ENCODE peak calls at places on chromosomes 6 and 20, in eight cellular contexts. One of them, this sample, is unnamed.

GRCh38 chr6:166958926-166959861 is 2.8 kb upstream of the RNASET2 start:
- DNase-seq in mesenteric fat pad: peak
- DNase-seq in stimulated activated CD4-positive, alpha-beta T cell treated with anti-CD3 and anti-CD28 coated beads, Interleukin-2, amount 100 ng/mL, for 48 hours: no peak
- DNase-seq in NCI-H82: no peak
- DNase-seq in head of caudate nucleus: no peak
- DNase-seq in heart left ventricle: peak
- DNase-seq in SK-N-DZ: no peak
- DNase-seq in activated naive CD8-positive, alpha-beta T cell treated with anti-CD3 and anti-CD28 coated beads, Interleukin-2, amount 50 U/mL, for 24 hours: peak
- DNase-seq in this sample: peak

GRCh38 chr6:73566954-73567591 is 46.2 kb upstream of the EEF1A1 start:
- DNase-seq in heart left ventricle: peak
- DNase-seq in head of caudate nucleus: no peak
- DNase-seq in activated naive CD8-positive, alpha-beta T cell treated with anti-CD3 and anti-CD28 coated beads, Interleukin-2, amount 50 U/mL, for 24 hours: no peak
- DNase-seq in mesenteric fat pad: no peak
- DNase-seq in stimulated activated CD4-positive, alpha-beta T cell treated with anti-CD3 and anti-CD28 coated beads, Interleukin-2, amount 100 ng/mL, for 48 hours: no peak
- DNase-seq in SK-N-DZ: no peak
- DNase-seq in NCI-H82: no peak
- DNase-seq in this sample: peak

GRCh38 chr6:80341330-80341729 is 234.9 kb downstream of the BCKDHB start:
- DNase-seq in activated naive CD8-positive, alpha-beta T cell treated with anti-CD3 and anti-CD28 coated beads, Interleukin-2, amount 50 U/mL, for 24 hours: no peak
- DNase-seq in mesenteric fat pad: no peak
- DNase-seq in heart left ventricle: no peak
- DNase-seq in head of caudate nucleus: no peak
- DNase-seq in NCI-H82: peak
- DNase-seq in SK-N-DZ: no peak
- DNase-seq in stimulated activated CD4-positive, alpha-beta T cell treated with anti-CD3 and anti-CD28 coated beads, Interleukin-2, amount 100 ng/mL, for 48 hours: no peak
- DNase-seq in this sample: no peak

GRCh38 chr20:17635846-17636245 is 46.2 kb downstream of the RRBP1 start:
- DNase-seq in head of caudate nucleus: no peak
- DNase-seq in mesenteric fat pad: no peak
- DNase-seq in stimulated activated CD4-positive, alpha-beta T cell treated with anti-CD3 and anti-CD28 coated beads, Interleukin-2, amount 100 ng/mL, for 48 hours: no peak
- DNase-seq in heart left ventricle: no peak
- DNase-seq in NCI-H82: peak
- DNase-seq in SK-N-DZ: peak
- DNase-seq in activated naive CD8-positive, alpha-beta T cell treated with anti-CD3 and anti-CD28 coated beads, Interleukin-2, amount 50 U/mL, for 24 hours: no peak
- DNase-seq in this sample: no peak

GRCh38 chr6:165959627-165960026 is 208.0 kb downstream of the TBXT start:
- DNase-seq in mesenteric fat pad: no peak
- DNase-seq in SK-N-DZ: no peak
- DNase-seq in heart left ventricle: no peak
- DNase-seq in activated naive CD8-positive, alpha-beta T cell treated with anti-CD3 and anti-CD28 coated beads, Interleukin-2, amount 50 U/mL, for 24 hours: no peak
- DNase-seq in stimulated activated CD4-positive, alpha-beta T cell treated with anti-CD3 and anti-CD28 coated beads, Interleukin-2, amount 100 ng/mL, for 48 hours: no peak
- DNase-seq in head of caudate nucleus: no peak
- DNase-seq in NCI-H82: no peak
- DNase-seq in this sample: no peak

GRCh38 chr6:132142308-132142707 is 191.1 kb upstream of the CCN2 start:
- DNase-seq in SK-N-DZ: no peak
- DNase-seq in heart left ventricle: no peak
- DNase-seq in NCI-H82: no peak
- DNase-seq in activated naive CD8-positive, alpha-beta T cell treated with anti-CD3 and anti-CD28 coated beads, Interleukin-2, amount 50 U/mL, for 24 hours: no peak
- DNase-seq in mesenteric fat pad: no peak
- DNase-seq in head of caudate nucleus: no peak
- DNase-seq in stimulated activated CD4-positive, alpha-beta T cell treated with anti-CD3 and anti-CD28 coated beads, Interleukin-2, amount 100 ng/mL, for 48 hours: no peak
- DNase-seq in this sample: no peak

GRCh38 chr20:37336369-37337207 is 9.4 kb upstream of the SRC start:
- DNase-seq in mesenteric fat pad: no peak
- DNase-seq in NCI-H82: peak
- DNase-seq in stimulated activated CD4-positive, alpha-beta T cell treated with anti-CD3 and anti-CD28 coated beads, Interleukin-2, amount 100 ng/mL, for 48 hours: peak
- DNase-seq in SK-N-DZ: peak
- DNase-seq in head of caudate nucleus: peak
- DNase-seq in activated naive CD8-positive, alpha-beta T cell treated with anti-CD3 and anti-CD28 coated beads, Interleukin-2, amount 50 U/mL, for 24 hours: peak
- DNase-seq in heart left ventricle: peak
- DNase-seq in this sample: peak

GRCh38 chr6:113842165-113842564 is 15.0 kb upstream of the MARCKS start:
- DNase-seq in SK-N-DZ: no peak
- DNase-seq in activated naive CD8-positive, alpha-beta T cell treated with anti-CD3 and anti-CD28 coated beads, Interleukin-2, amount 50 U/mL, for 24 hours: no peak
- DNase-seq in heart left ventricle: no peak
- DNase-seq in head of caudate nucleus: no peak
- DNase-seq in mesenteric fat pad: no peak
- DNase-seq in NCI-H82: no peak
- DNase-seq in stimulated activated CD4-positive, alpha-beta T cell treated with anti-CD3 and anti-CD28 coated beads, Interleukin-2, amount 100 ng/mL, for 48 hours: no peak
- DNase-seq in this sample: no peak

GRCh38 chr20:62225026-62225425 is 4.9 kb upstream of the HRH3 start:
- DNase-seq in NCI-H82: no peak
- DNase-seq in stimulated activated CD4-positive, alpha-beta T cell treated with anti-CD3 and anti-CD28 coated beads, Interleukin-2, amount 100 ng/mL, for 48 hours: no peak
- DNase-seq in activated naive CD8-positive, alpha-beta T cell treated with anti-CD3 and anti-CD28 coated beads, Interleukin-2, amount 50 U/mL, for 24 hours: no peak
- DNase-seq in mesenteric fat pad: no peak
- DNase-seq in heart left ventricle: no peak
- DNase-seq in head of caudate nucleus: no peak
- DNase-seq in SK-N-DZ: no peak
- DNase-seq in this sample: no peak

GRCh38 chr20:15857131-15857784 is 716.0 kb downstream of the KIF16B start:
- DNase-seq in mesenteric fat pad: no peak
- DNase-seq in SK-N-DZ: no peak
- DNase-seq in heart left ventricle: no peak
- DNase-seq in activated naive CD8-positive, alpha-beta T cell treated with anti-CD3 and anti-CD28 coated beads, Interleukin-2, amount 50 U/mL, for 24 hours: no peak
- DNase-seq in stimulated activated CD4-positive, alpha-beta T cell treated with anti-CD3 and anti-CD28 coated beads, Interleukin-2, amount 100 ng/mL, for 48 hours: no peak
- DNase-seq in NCI-H82: peak
- DNase-seq in head of caudate nucleus: no peak
- DNase-seq in this sample: no peak

GRCh38 chr6:54072708-54073313 is 38.4 kb upstream of the MLIP start:
- DNase-seq in NCI-H82: peak
- DNase-seq in heart left ventricle: no peak
- DNase-seq in stimulated activated CD4-positive, alpha-beta T cell treated with anti-CD3 and anti-CD28 coated beads, Interleukin-2, amount 100 ng/mL, for 48 hours: no peak
- DNase-seq in activated naive CD8-positive, alpha-beta T cell treated with anti-CD3 and anti-CD28 coated beads, Interleukin-2, amount 50 U/mL, for 24 hours: no peak
- DNase-seq in SK-N-DZ: no peak
- DNase-seq in head of caudate nucleus: no peak
- DNase-seq in mesenteric fat pad: no peak
- DNase-seq in this sample: no peak

GRCh38 chr6:136016228-136017225 is 165.0 kb downstream of the PDE7B start:
- DNase-seq in mesenteric fat pad: no peak
- DNase-seq in NCI-H82: no peak
- DNase-seq in head of caudate nucleus: no peak
- DNase-seq in heart left ventricle: no peak
- DNase-seq in SK-N-DZ: no peak
- DNase-seq in stimulated activated CD4-positive, alpha-beta T cell treated with anti-CD3 and anti-CD28 coated beads, Interleukin-2, amount 100 ng/mL, for 48 hours: no peak
- DNase-seq in activated naive CD8-positive, alpha-beta T cell treated with anti-CD3 and anti-CD28 coated beads, Interleukin-2, amount 50 U/mL, for 24 hours: no peak
- DNase-seq in this sample: no peak

GRCh38 chr6:159008656-159009288 is 8.8 kb upstream of the RSPH3 start:
- DNase-seq in SK-N-DZ: no peak
- DNase-seq in mesenteric fat pad: no peak
- DNase-seq in head of caudate nucleus: no peak
- DNase-seq in stimulated activated CD4-positive, alpha-beta T cell treated with anti-CD3 and anti-CD28 coated beads, Interleukin-2, amount 100 ng/mL, for 48 hours: no peak
- DNase-seq in heart left ventricle: no peak
- DNase-seq in activated naive CD8-positive, alpha-beta T cell treated with anti-CD3 and anti-CD28 coated beads, Interleukin-2, amount 50 U/mL, for 24 hours: no peak
- DNase-seq in NCI-H82: peak
- DNase-seq in this sample: peak

This sample was measured in K562.